ENCODE peak calls at places on chromosomes 6 and 20, in ten cellular contexts. L is activated T-cell treated with anti-CD3 and anti-CD28 coated beads, Interleukin-2, amount 50 U/mL, for 48 hours; V is heart left ventricle; C is breast epithelium; J is activated CD8-positive, alpha-beta memory T cell treated with anti-CD3 and anti-CD28 coated beads, Interleukin-2, amount 10 ng/mL, durations not matched to agents 7 days and 5 days; Q is AG10803; O is ACHN; I is AG08395; Z is WTC11; S is tibial artery. G is an unnamed sample.

GRCh38 chr6:119830494-119831295 is 481.1 kb upstream of the MAN1A1 start:
- DNase-seq in L (no peak), V (no peak), C (no peak), J (no peak), Q (no peak), O (no peak), I (no peak), Z (no peak), S (no peak), G (no peak)

GRCh38 chr20:35461620-35462019 is 6.2 kb downstream of the CEP250 start:
- DNase-seq in L (no peak), V (no peak), C (no peak), J (no peak), Q (no peak), O (no peak), I (no peak), Z (no peak), S (no peak), G (no peak)

GRCh38 chr6:8335371-8335770 is 100.0 kb downstream of the SLC35B3 start:
- DNase-seq in L (no peak), V (no peak), C (no peak), J (no peak), Q (no peak), O (no peak), I (no peak), Z (no peak), S (no peak), G (no peak)

GRCh38 chr20:47327711-47328110 is 28.8 kb downstream of the ZMYND8 start:
- DNase-seq in L (no peak), V (no peak), C (no peak), J (no peak), Q (no peak), O (no peak), I (no peak), Z (no peak), S (no peak), G (no peak)

GRCh38 chr6:104527761-104528415 is 331.8 kb downstream of the HACE1 start:
- DNase-seq in L (no peak), V (no peak), C (no peak), J (no peak), Q (peak), O (no peak), I (peak), Z (peak), S (peak), G (peak)

GRCh38 chr6:30344868-30345671 is at the start of gene RPP21:
- DNase-seq in L (peak), V (peak), C (peak), J (peak), Q (peak), O (peak), I (peak), Z (peak), S (peak), G (peak)

GRCh38 chr20:33023439-33024262 is 7.8 kb upstream of the BPIFB6 start:
- DNase-seq in L (no peak), V (no peak), C (no peak), J (no peak), Q (no peak), O (no peak), I (no peak), Z (no peak), S (no peak), G (no peak)

GRCh38 chr6:121597654-121598053 is 162.2 kb downstream of the GJA1 start:
- DNase-seq in L (no peak), V (no peak), C (no peak), J (no peak), Q (peak), O (no peak), I (peak), Z (no peak), S (no peak), G (no peak)

GRCh38 chr6:109296305-109296915 is 85.9 kb downstream of the CD164 start:
- DNase-seq in L (no peak), V (no peak), C (no peak), J (no peak), Q (no peak), O (no peak), I (no peak), Z (no peak), S (no peak), G (no peak)

GRCh38 chr6:168132531-168133184 is 53.6 kb upstream of the FRMD1 start:
- DNase-seq in L (peak), V (peak), C (no peak), J (peak), Q (peak), O (peak), I (peak), Z (peak), S (no peak), G (peak)

GRCh38 chr6:38272222-38272621 is 367.5 kb downstream of the BTBD9 start:
- DNase-seq in L (no peak), V (no peak), C (no peak), J (no peak), Q (peak), O (no peak), I (no peak), Z (no peak), S (no peak), G (no peak)

GRCh38 chr6:156517090-156517489 is 260.1 kb upstream of the ARID1B start:
- DNase-seq in L (no peak), V (no peak), C (no peak), J (no peak), Q (no peak), O (no peak), I (no peak), Z (no peak), S (no peak), G (no peak)

GRCh38 chr20:19737025-19737424 is 21.0 kb upstream of the RIN2 start:
- DNase-seq in L (no peak), V (no peak), C (no peak), J (no peak), Q (peak), O (no peak), I (peak), Z (no peak), S (no peak), G (no peak)

GRCh38 chr6:125802943-125803377 is 12.2 kb downstream of the NCOA7 start:
- DNase-seq in L (no peak), V (no peak), C (no peak), J (no peak), Q (peak), O (no peak), I (no peak), Z (no peak), S (no peak), G (no peak)

GRCh38 chr6:81725127-81725526 is 27.4 kb downstream of the TENT5A start:
- DNase-seq in L (no peak), V (no peak), C (no peak), J (no peak), Q (no peak), O (no peak), I (no peak), Z (no peak), S (no peak), G (no peak)

GRCh38 chr20:40582531-40582930 is 106.5 kb downstream of the MAFB start:
- DNase-seq in L (no peak), V (no peak), C (no peak), J (no peak), Q (no peak), O (no peak), I (no peak), Z (no peak), S (no peak), G (no peak)

GRCh38 chr6:25331085-25331685 is 52.0 kb downstream of the CARMIL1 start:
- DNase-seq in L (no peak), V (no peak), C (no peak), J (no peak), Q (peak), O (no peak), I (peak), Z (no peak), S (no peak), G (no peak)

GRCh38 chr6:117352466-117353081 is 73.2 kb downstream of the ROS1 start:
- DNase-seq in L (no peak), V (no peak), C (no peak), J (no peak), Q (peak), O (peak), I (peak), Z (no peak), S (no peak), G (no peak)

GRCh38 chr6:43724354-43724753 is 36.8 kb upstream of the MRPS18A start:
- DNase-seq in L (no peak), V (no peak), C (no peak), J (no peak), Q (no peak), O (no peak), I (no peak), Z (no peak), S (no peak), G (no peak)

GRCh38 chr6:25503686-25504085 is 148.3 kb upstream of the SCGN start:
- DNase-seq in L (no peak), V (no peak), C (no peak), J (no peak), Q (no peak), O (no peak), I (no peak), Z (no peak), S (no peak), G (no peak)

GRCh38 chr20:62971211-62971949 is 18.9 kb downstream of the SLC17A9 start:
- DNase-seq in L (no peak), V (no peak), C (no peak), J (no peak), Q (no peak), O (no peak), I (no peak), Z (no peak), S (no peak), G (no peak)

GRCh38 chr6:42368156-42368555 is 83.6 kb downstream of the TRERF1 start:
- DNase-seq in L (peak), V (no peak), C (no peak), J (peak), Q (no peak), O (no peak), I (no peak), Z (no peak), S (no peak), G (no peak)

GRCh38 chr6:143962644-143962929 is 45.5 kb downstream of the PLAGL1 start:
- DNase-seq in L (no peak), V (no peak), C (no peak), J (no peak), Q (peak), O (no peak), I (peak), Z (no peak), S (no peak), G (no peak)

GRCh38 chr6:137112067-137112355 is 61.4 kb downstream of the IL22RA2 start:
- DNase-seq in L (no peak), V (no peak), C (no peak), J (no peak), Q (peak), O (peak), I (peak), Z (no peak), S (no peak), G (no peak)

GRCh38 chr20:34268851-34269668 is 27.8 kb downstream of the ASIP start:
- DNase-seq in L (peak), V (no peak), C (no peak), J (no peak), Q (no peak), O (peak), I (peak), Z (peak), S (no peak), G (peak)

GRCh38 chr6:7100072-7100750 is 7.5 kb upstream of the RREB1 start:
- DNase-seq in L (no peak), V (no peak), C (no peak), J (no peak), Q (no peak), O (no peak), I (no peak), Z (no peak), S (no peak), G (no peak)

GRCh38 chr6:168189679-168190405 is 110.8 kb upstream of the FRMD1 start:
- DNase-seq in L (no peak), V (no peak), C (no peak), J (peak), Q (no peak), O (no peak), I (no peak), Z (no peak), S (peak), G (no peak)

GRCh38 chr20:45538209-45538798 is 978 bp downstream of the WFDC6 start:
- DNase-seq in L (no peak), V (no peak), C (no peak), J (no peak), Q (no peak), O (no peak), I (no peak), Z (peak), S (no peak), G (peak)

GRCh38 chr6:87340230-87340629 is 4.4 kb upstream of the C6orf163 start:
- DNase-seq in L (no peak), V (no peak), C (no peak), J (no peak), Q (no peak), O (no peak), I (no peak), Z (no peak), S (no peak), G (no peak)

GRCh38 chr20:23195635-23196034 is 109.5 kb upstream of the CD93 start:
- DNase-seq in L (no peak), V (no peak), C (no peak), J (no peak), Q (no peak), O (no peak), I (no peak), Z (no peak), S (no peak), G (no peak)

GRCh38 chr6:139944976-139945375 is 570.5 kb upstream of the CITED2 start:
- DNase-seq in L (no peak), V (no peak), C (no peak), J (no peak), Q (no peak), O (no peak), I (no peak), Z (no peak), S (no peak), G (no peak)

GRCh38 chr6:74133073-74133472 is 437.1 kb downstream of the CD109 start:
- DNase-seq in L (no peak), V (no peak), C (no peak), J (no peak), Q (no peak), O (no peak), I (no peak), Z (no peak), S (no peak), G (no peak)

GRCh38 chr20:63858393-63859165 is 2.7 kb upstream of the ABHD16B start:
- DNase-seq in L (peak), V (peak), C (no peak), J (no peak), Q (no peak), O (no peak), I (no peak), Z (no peak), S (no peak), G (peak)

GRCh38 chr20:50688256-50688655 is 3.1 kb downstream of the RIPOR3 start:
- DNase-seq in L (no peak), V (no peak), C (no peak), J (no peak), Q (no peak), O (no peak), I (no peak), Z (no peak), S (no peak), G (no peak)

GRCh38 chr6:134446901-134447300 is 129.0 kb upstream of the SGK1 start:
- DNase-seq in L (no peak), V (no peak), C (no peak), J (no peak), Q (peak), O (no peak), I (no peak), Z (no peak), S (no peak), G (no peak)

G was measured in H1.